ENCODE peak calls at places on chromosomes 4 and X, in ten cellular contexts. Q, S, I, Y, H, U, N, G, D and O are unnamed samples.

GRCh38 chrX:65581661-65582339 is 47.2 kb upstream of the LAS1L start:
- DNase-seq in Q (peak), S (no peak), I (no peak), Y (peak), H (peak), U (peak), N (peak), G (peak), D (peak), O (peak)

GRCh38 chr4:23384741-23385140 is 505.1 kb downstream of the PPARGC1A start:
- DNase-seq in Q (no peak), S (no peak), I (no peak), Y (no peak), H (no peak), U (no peak), N (no peak), G (no peak), D (no peak), O (peak)

GRCh38 chr4:152778656-152779512 is 646 bp downstream of the TIGD4 start:
- DNase-seq in Q (no peak), S (no peak), I (no peak), Y (no peak), H (peak), U (peak), N (peak), G (peak), D (peak), O (peak)

GRCh38 chrX:10070714-10071436 is 85.9 kb upstream of the CLCN4 start:
- DNase-seq in Q (no peak), S (no peak), I (no peak), Y (no peak), H (no peak), U (no peak), N (no peak), G (no peak), D (no peak), O (no peak)

GRCh38 chr4:75547647-75548387 is 8.0 kb upstream of the ODAPH start:
- DNase-seq in Q (no peak), S (no peak), I (no peak), Y (peak), H (peak), U (peak), N (peak), G (peak), D (no peak), O (peak)

GRCh38 chr4:122901621-122902020 is 20.8 kb downstream of the NUDT6 start:
- DNase-seq in Q (no peak), S (no peak), I (no peak), Y (no peak), H (no peak), U (no peak), N (no peak), G (no peak), D (no peak), O (no peak)

GRCh38 chr4:100428051-100428450 is 89.8 kb downstream of the EMCN start:
- DNase-seq in Q (peak), S (peak), I (no peak), Y (no peak), H (no peak), U (no peak), N (peak), G (no peak), D (no peak), O (peak)

GRCh38 chr4:113059783-113060182 is 10.3 kb downstream of the ANK2 start:
- DNase-seq in Q (no peak), S (no peak), I (no peak), Y (no peak), H (no peak), U (no peak), N (no peak), G (no peak), D (no peak), O (no peak)

GRCh38 chrX:102712967-102713677 is 874 bp downstream of the GPRASP2 start:
- DNase-seq in Q (peak), S (no peak), I (no peak), Y (peak), H (peak), U (peak), N (peak), G (peak), D (peak), O (peak)

GRCh38 chr4:138239496-138239895 is 2.7 kb downstream of the SLC7A11 start:
- DNase-seq in Q (no peak), S (no peak), I (no peak), Y (no peak), H (no peak), U (no peak), N (no peak), G (no peak), D (no peak), O (no peak)

DNA sequence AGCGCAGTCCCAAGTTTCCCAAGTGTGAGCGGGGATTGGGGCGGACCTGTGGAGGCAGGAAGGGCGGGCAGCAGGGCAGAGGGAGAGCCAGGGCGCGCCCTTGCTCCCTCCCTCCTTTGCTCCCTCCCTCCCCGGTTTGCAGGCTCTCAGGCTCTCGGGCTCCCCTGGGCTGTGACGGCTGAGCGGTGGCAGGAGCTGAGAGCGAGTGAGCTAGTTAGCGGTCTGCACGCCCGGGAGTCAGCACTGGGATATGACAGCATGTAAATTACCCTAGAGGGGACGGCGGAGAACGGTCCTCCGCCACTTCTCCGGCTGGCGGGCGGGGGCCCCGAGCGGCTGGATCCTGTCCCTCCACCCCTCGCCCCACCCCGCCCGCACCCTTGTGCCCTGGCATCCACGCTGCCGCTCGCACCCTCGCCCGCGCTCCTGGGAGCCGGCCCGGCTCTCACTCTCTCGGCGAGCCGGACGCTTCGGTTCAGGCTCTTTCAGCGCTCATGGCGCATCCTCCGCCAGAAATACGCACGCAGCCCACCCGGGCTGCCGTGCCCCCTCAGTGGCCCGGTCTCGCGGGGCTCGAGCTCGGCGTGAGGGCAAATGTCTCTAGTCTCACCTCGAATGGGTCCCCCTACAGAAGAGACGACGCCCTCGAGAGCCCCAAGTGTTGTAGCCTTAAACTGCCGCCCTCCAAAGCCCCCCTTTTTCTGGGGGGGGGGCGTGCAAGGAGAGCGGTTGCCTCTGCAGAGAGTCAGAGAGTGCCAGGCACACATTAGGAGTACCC is at the start of gene TSC22D3:
- DNase-seq in Q (peak), S (peak), I (peak), Y (peak), H (peak), U (peak), N (peak), G (peak), D (peak), O (peak)
- TF ChIP-seq CTCF in Q (peak), S (no peak), I (no peak), Y (peak), H (peak), U (peak), N (peak), G (no peak), D (no peak), O (no peak)

GRCh38 chrX:83510466-83511181 is 2.5 kb downstream of the POU3F4 start:
- DNase-seq in Q (no peak), S (no peak), I (no peak), Y (no peak), H (no peak), U (no peak), N (no peak), G (no peak), D (no peak), O (no peak)

GRCh38 chrX:83508006-83508405 is at the start of gene POU3F4:
- DNase-seq in Q (no peak), S (no peak), I (no peak), Y (no peak), H (no peak), U (no peak), N (no peak), G (no peak), D (peak), O (peak)

GRCh38 chrX:83509246-83509801 is 1.2 kb downstream of the POU3F4 start:
- DNase-seq in Q (no peak), S (no peak), I (no peak), Y (no peak), H (no peak), U (no peak), N (no peak), G (no peak), D (no peak), O (no peak)

GRCh38 chrX:83511208-83511607 is 3.1 kb downstream of the POU3F4 start:
- DNase-seq in Q (no peak), S (no peak), I (no peak), Y (no peak), H (no peak), U (no peak), N (no peak), G (no peak), D (no peak), O (no peak)

DNA sequence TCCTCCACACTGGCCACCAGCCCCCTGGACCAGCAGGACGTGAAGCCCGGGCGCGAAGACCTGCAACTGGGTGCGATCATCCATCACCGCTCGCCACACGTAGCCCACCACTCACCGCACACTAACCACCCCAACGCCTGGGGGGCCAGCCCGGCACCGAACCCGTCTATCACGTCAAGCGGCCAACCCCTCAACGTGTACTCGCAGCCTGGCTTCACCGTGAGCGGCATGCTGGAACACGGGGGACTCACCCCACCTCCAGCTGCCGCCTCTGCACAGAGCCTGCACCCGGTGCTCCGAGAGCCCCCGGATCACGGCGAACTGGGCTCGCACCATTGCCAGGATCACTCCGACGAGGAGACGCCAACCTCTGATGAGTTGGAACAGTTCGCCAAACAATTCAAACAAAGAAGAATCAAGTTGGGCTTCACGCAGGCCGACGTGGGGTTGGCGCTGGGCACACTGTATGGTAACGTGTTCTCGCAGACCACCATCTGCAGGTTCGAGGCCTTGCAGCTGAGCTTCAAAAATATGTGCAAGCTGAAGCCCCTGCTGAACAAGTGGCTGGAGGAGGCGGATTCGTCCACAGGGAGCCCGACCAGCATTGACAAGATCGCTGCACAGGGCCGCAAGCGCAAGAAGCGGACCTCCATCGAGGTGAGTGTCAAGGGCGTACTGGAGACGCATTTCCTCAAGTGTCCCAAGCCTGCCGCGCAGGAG is 596 bp downstream of the POU3F4 start:
- DNase-seq in Q (no peak), S (no peak), I (no peak), Y (no peak), H (no peak), U (no peak), N (no peak), G (no peak), D (no peak), O (no peak)
- H3K4me3 ChIP-seq in Q (no peak), S (no peak), I (no peak), Y (peak), H (no peak), U (no peak), N (no peak), G (no peak), D (no peak), O (no peak)

GRCh38 chr4:151643564-151643963 is 117.2 kb downstream of the GATB start:
- DNase-seq in Q (no peak), S (no peak), I (no peak), Y (no peak), H (no peak), U (no peak), N (no peak), G (no peak), D (no peak), O (no peak)

GRCh38 chr4:151641983-151642382 is 118.8 kb downstream of the GATB start:
- DNase-seq in Q (no peak), S (no peak), I (no peak), Y (no peak), H (no peak), U (no peak), N (no peak), G (no peak), D (no peak), O (no peak)

GRCh38 chr4:151649461-151649860 is 111.3 kb downstream of the GATB start:
- DNase-seq in Q (no peak), S (no peak), I (no peak), Y (no peak), H (no peak), U (no peak), N (no peak), G (no peak), D (no peak), O (no peak)

GRCh38 chr4:151644625-151645024 is 116.2 kb downstream of the GATB start:
- DNase-seq in Q (no peak), S (no peak), I (no peak), Y (no peak), H (no peak), U (no peak), N (no peak), G (no peak), D (no peak), O (peak)

DNA sequence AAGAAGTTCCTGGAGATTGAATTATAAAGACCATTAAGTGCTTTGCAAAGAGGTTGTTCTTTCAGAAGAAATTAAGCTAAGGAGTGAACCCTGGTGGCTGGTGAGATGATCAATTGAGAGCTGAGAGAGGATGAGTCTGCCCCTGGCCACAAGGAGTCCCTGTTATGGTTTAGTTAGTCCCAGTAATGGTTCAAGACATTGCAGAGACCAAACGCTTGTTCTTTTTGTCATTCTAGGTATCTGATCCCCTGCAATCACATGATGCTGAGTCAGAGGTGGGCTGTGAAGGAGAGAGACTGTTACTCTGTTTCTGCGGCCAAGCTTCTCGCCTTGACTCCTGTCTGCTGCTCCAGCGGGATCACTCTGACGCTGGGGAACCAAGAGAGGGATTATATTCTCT is 114.5 kb downstream of the GATB start:
- DNase-seq in Q (no peak), S (no peak), I (no peak), Y (no peak), H (no peak), U (no peak), N (no peak), G (no peak), D (no peak), O (no peak)
- TF ChIP-seq CTCF in Q (no peak), S (no peak), I (no peak), Y (no peak), H (no peak), U (no peak), N (peak), G (no peak), D (no peak), O (no peak)

DNA sequence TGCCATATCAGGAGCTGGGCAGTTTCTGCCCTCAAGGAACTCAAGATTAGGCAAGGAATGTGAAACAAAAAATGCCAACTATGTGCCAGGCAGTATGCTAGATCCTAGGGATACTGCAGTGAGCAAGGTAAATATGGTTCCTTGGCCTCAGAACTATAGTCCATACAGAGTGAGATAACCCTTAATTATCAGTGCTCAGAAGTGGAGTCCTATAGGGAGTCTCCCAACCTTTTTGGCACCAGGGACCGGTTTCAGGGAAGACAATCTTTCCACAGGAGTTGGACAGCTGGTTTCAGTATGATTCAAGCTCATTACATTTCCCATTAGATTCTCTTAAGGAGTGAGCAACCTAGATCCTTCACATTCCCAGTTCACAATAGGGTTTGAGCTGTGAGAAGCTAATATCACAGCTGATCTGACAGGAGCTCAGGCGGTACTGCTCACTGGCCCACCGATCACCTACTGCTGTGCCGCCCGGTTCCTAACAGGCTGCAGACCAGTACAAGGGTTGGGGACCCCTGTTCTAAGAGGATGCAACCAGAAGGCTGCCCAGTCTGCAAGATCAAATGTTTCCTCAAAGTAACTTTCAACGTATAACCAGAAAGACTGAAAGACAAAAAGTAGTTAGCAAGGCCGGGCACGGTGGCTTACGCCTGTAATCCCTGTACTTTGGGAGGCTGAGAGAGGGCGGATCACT is 1.7 kb upstream of the SRP72 start:
- DNase-seq in Q (no peak), S (no peak), I (no peak), Y (no peak), H (no peak), U (no peak), N (no peak), G (no peak), D (no peak), O (peak)
- H3K4me3 ChIP-seq in Q (peak), S (peak), I (peak), Y (peak), H (peak), U (no peak), N (peak), G (no peak), D (no peak), O (peak)

GRCh38 chr4:1745165-1745564 is 23.8 kb downstream of the TACC3 start:
- DNase-seq in Q (no peak), S (no peak), I (no peak), Y (no peak), H (no peak), U (no peak), N (no peak), G (peak), D (no peak), O (no peak)
- TF ChIP-seq CTCF in Q (no peak), S (no peak), I (no peak), Y (no peak), H (no peak), U (no peak), N (no peak), G (no peak), D (no peak), O (no peak)

GRCh38 chr4:79597266-79597665 is 189.2 kb upstream of the GK2 start:
- DNase-seq in Q (no peak), S (no peak), I (no peak), Y (no peak), H (no peak), U (no peak), N (peak), G (no peak), D (no peak), O (peak)

GRCh38 chr4:79599691-79600090 is 191.7 kb upstream of the GK2 start:
- DNase-seq in Q (no peak), S (no peak), I (no peak), Y (no peak), H (no peak), U (no peak), N (no peak), G (no peak), D (no peak), O (no peak)

GRCh38 chr4:79598801-79599200 is 190.8 kb upstream of the GK2 start:
- DNase-seq in Q (no peak), S (no peak), I (no peak), Y (no peak), H (no peak), U (no peak), N (no peak), G (no peak), D (no peak), O (no peak)

GRCh38 chr4:79603681-79604080 is 195.7 kb upstream of the GK2 start:
- DNase-seq in Q (no peak), S (no peak), I (no peak), Y (no peak), H (no peak), U (no peak), N (no peak), G (no peak), D (no peak), O (no peak)

DNA sequence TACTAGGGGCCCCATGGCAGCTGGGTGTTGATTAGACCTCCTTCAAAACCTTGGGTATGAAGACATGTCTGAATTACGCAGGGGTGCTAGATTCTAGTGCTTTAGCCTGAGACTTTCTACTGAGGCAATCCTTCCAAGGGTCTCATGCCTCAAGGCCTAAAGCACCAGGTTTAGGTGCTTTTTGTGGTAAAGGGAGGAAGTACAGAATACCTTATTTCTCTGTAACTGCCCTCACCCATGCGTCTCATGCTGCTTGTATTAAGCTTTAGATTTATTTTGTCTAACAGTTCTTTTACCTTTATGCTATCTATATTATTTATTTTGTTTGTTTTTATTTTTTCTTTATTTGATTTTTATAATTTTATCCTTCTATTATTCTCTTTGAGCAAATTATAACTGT is 190.2 kb upstream of the GK2 start:
- DNase-seq in Q (no peak), S (no peak), I (no peak), Y (no peak), H (no peak), U (no peak), N (no peak), G (no peak), D (no peak), O (no peak)
- H3K4me3 ChIP-seq in Q (no peak), S (no peak), I (no peak), Y (no peak), H (no peak), U (no peak), N (no peak), G (no peak), D (no peak), O (no peak)

GRCh38 chrX:30735839-30736238 is 82.6 kb downstream of the GK start:
- DNase-seq in Q (peak), S (peak), I (peak), Y (peak), H (no peak), U (peak), N (peak), G (peak), D (peak), O (peak)
- TF ChIP-seq CTCF in Q (peak), S (peak), I (peak), Y (peak), H (no peak), U (peak), N (peak), G (peak), D (peak), O (peak)

DNA sequence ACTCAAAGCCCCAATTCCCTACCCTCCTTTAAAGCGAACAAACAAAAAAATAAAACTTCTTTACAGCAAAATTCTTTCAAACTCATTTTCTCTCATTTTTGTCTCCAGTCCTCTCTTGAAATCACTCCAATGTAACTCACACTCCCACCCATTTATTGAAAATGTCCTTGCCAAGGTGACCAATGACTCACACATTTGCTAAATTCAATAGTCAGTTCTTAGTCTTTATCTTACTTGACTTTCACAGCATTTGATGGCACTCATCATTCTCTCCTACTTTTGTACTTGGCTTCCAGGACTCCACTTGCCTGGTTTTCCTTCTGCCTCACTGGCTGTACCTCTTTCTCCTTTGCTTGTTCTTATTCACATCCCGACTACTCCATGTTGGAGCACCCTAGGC is 19.9 kb downstream of the CC2D2A start:
- DNase-seq in Q (no peak), S (no peak), I (no peak), Y (no peak), H (no peak), U (no peak), N (no peak), G (no peak), D (no peak), O (no peak)
- H3K4me3 ChIP-seq in Q (no peak), S (no peak), I (no peak), Y (no peak), H (no peak), U (no peak), N (no peak), G (no peak), D (no peak), O (no peak)